ENCODE peak calls at places on chromosome 1, in five cellular contexts. J, G, C, K and A are unnamed samples.

GRCh38 chr1:229980009-229980408 is 87.0 kb upstream of the GALNT2 start:
- DNase-seq in K (no peak), J (no peak), G (no peak), C (no peak), A (no peak)

GRCh38 chr1:54766726-54767125 is 2.4 kb upstream of the PARS2 start:
- DNase-seq in K (no peak), G (peak), C (no peak), J (no peak), A (peak)

GRCh38 chr1:35768350-35769187 is 1.2 kb downstream of the CLSPN start:
- DNase-seq in C (no peak), G (no peak), K (no peak), J (no peak), A (no peak)

GRCh38 chr1:175419684-175420490 is 227.3 kb upstream of the KIAA0040 start:
- DNase-seq in J (no peak), G (no peak), C (no peak), K (no peak), A (no peak)

GRCh38 chr1:244552336-244552735 is 91.3 kb downstream of the CATSPERE start:
- DNase-seq in J (peak), K (no peak), G (no peak), C (no peak), A (no peak)

GRCh38 chr1:161727343-161727924 is 6.1 kb downstream of the FCRLB start:
- DNase-seq in K (no peak), G (no peak), C (no peak), J (no peak), A (no peak)

GRCh38 chr1:243345205-243345604 is 89.4 kb downstream of the SDCCAG8 start:
- DNase-seq in G (no peak), K (peak), C (no peak), J (no peak), A (no peak)

GRCh38 chr1:114457675-114458074 is 53.3 kb downstream of the TRIM33 start:
- DNase-seq in K (no peak), J (no peak), G (no peak), C (no peak), A (no peak)

GRCh38 chr1:109397451-109398342 is at the start of gene SORT1:
- DNase-seq in K (peak), C (peak), G (peak), J (peak), A (peak)

GRCh38 chr1:90614872-90615271 is 102.2 kb downstream of the BARHL2 start:
- DNase-seq in J (peak), K (peak), G (no peak), C (no peak), A (no peak)

GRCh38 chr1:172451002-172451443 is 7.2 kb upstream of the PIGC start:
- DNase-seq in K (no peak), J (no peak), G (no peak), C (no peak), A (no peak)